ENCODE peak calls at places on chromosomes 16 and 17, in seven cellular contexts. Y is SK-N-SH; H is iris pigment epithelial cell; I is Calu3; L is H54; E is cardiac muscle cell; Q is stimulated activated CD8-positive, alpha-beta memory T cell treated with anti-CD3 and anti-CD28 coated beads, Interleukin-7, amount 100 ng/mL, for 4 hours. R is an unnamed sample.

GRCh38 chr16:30186782-30187555 is 3.6 kb downstream of the CORO1A start:
- DNase-seq in Y (peak; percentile 45), H (peak; percentile 28), I (no peak), L (no peak), E (peak; percentile 76), Q (peak; percentile 78), R (peak; percentile 88)

GRCh38 chr17:79396696-79397095 is 214.2 kb downstream of the RBFOX3 start:
- DNase-seq in Y (no peak), H (no peak), I (no peak), L (no peak), E (no peak), Q (no peak), R (no peak)

GRCh38 chr17:42754782-42755181 is 6.2 kb upstream of the RAMP2 start:
- DNase-seq in Y (no peak), H (peak; percentile 15), I (no peak), L (peak; percentile 61), E (no peak), Q (no peak), R (no peak)

GRCh38 chr16:16014329-16015224 is 65.2 kb downstream of the ABCC1 start:
- DNase-seq in Y (no peak), H (peak; percentile 38), I (no peak), L (no peak), E (no peak), Q (no peak), R (peak; percentile 24)

GRCh38 chr17:59492091-59492451 is 73.3 kb upstream of the DHX40 start:
- DNase-seq in Y (no peak), H (no peak), I (no peak), L (no peak), E (no peak), Q (no peak), R (no peak)

GRCh38 chr17:75652934-75653549 is 13.9 kb downstream of the RECQL5 start:
- DNase-seq in Y (peak; percentile 85), H (peak; percentile 28), I (peak; percentile 63), L (no peak), E (peak; percentile 55), Q (no peak), R (no peak)

GRCh38 chr16:30882429-30883310 is 11.2 kb downstream of the BCL7C start:
- DNase-seq in Y (no peak), H (no peak), I (no peak), L (no peak), E (no peak), Q (no peak), R (no peak)

GRCh38 chr16:66508261-66508913 is 41.5 kb downstream of the TK2 start:
- DNase-seq in Y (no peak), H (peak; percentile 36), I (peak; percentile 87), L (no peak), E (no peak), Q (no peak), R (no peak)

GRCh38 chr16:22300427-22301071 is 3.3 kb downstream of the POLR3E start:
- DNase-seq in Y (peak; percentile 76), H (peak; percentile 63), I (peak; percentile 66), L (peak; percentile 69), E (peak; percentile 65), Q (peak; percentile 17), R (peak; percentile 66)

GRCh38 chr16:62576636-62577035 is 540.4 kb upstream of the CDH8 start:
- DNase-seq in Y (no peak), H (no peak), I (no peak), L (no peak), E (no peak), Q (no peak), R (no peak)

GRCh38 chr17:48779421-48779820 is 37.6 kb downstream of the TTLL6 start:
- DNase-seq in Y (no peak), H (no peak), I (no peak), L (no peak), E (no peak), Q (no peak), R (no peak)

GRCh38 chr16:81612351-81613170 is 166.5 kb upstream of the PLCG2 start:
- DNase-seq in Y (no peak), H (no peak), I (no peak), L (no peak), E (no peak), Q (no peak), R (no peak)

GRCh38 chr17:82424001-82424862 is 5.8 kb upstream of the OGFOD3 start:
- DNase-seq in Y (peak; percentile 73), H (peak; percentile 49), I (peak; percentile 48), L (peak; percentile 51), E (peak; percentile 31), Q (no peak), R (peak; percentile 55)

GRCh38 chr17:81420769-81421462 is 25.7 kb downstream of the BAHCC1 start:
- DNase-seq in Y (no peak), H (no peak), I (no peak), L (no peak), E (no peak), Q (no peak), R (no peak)

GRCh38 chr17:75411328-75412067 is 6.0 kb upstream of the GRB2 start:
- DNase-seq in Y (no peak), H (no peak), I (no peak), L (no peak), E (no peak), Q (no peak), R (no peak)

GRCh38 chr17:7213895-7214299 is 5.7 kb downstream of the DLG4 start:
- DNase-seq in Y (peak; percentile 86), H (peak; percentile 86), I (no peak), L (no peak), E (peak; percentile 91), Q (no peak), R (peak; percentile 79)

GRCh38 chr16:79980650-79981521 is 380.3 kb upstream of the MAF start:
- DNase-seq in Y (no peak), H (no peak), I (peak; percentile 35), L (no peak), E (no peak), Q (no peak), R (no peak)

GRCh38 chr17:64015447-64015846 is 5.0 kb downstream of the ICAM2 start:
- DNase-seq in Y (no peak), H (no peak), I (no peak), L (no peak), E (no peak), Q (no peak), R (no peak)

GRCh38 chr17:46901291-46901690 is 21.7 kb upstream of the GOSR2 start:
- DNase-seq in Y (no peak), H (no peak), I (no peak), L (no peak), E (no peak), Q (no peak), R (no peak)

GRCh38 chr16:48385272-48385953 is at the start of gene SIAH1:
- DNase-seq in Y (peak; percentile 98), H (peak; percentile 76), I (peak; percentile 95), L (peak; percentile 76), E (peak; percentile 94), Q (peak; percentile 83), R (peak; percentile 88)

GRCh38 chr17:17792551-17793377 is 44.0 kb downstream of the SREBF1 start:
- DNase-seq in Y (peak; percentile 84), H (peak; percentile 73), I (no peak), L (no peak), E (no peak), Q (peak; percentile 36), R (no peak)

GRCh38 chr17:73027130-73027741 is 65.3 kb downstream of the SLC39A11 start:
- DNase-seq in Y (no peak), H (peak; percentile 60), I (no peak), L (no peak), E (no peak), Q (no peak), R (no peak)

GRCh38 chr17:74096456-74096855 is 107.0 kb upstream of the RPL38 start:
- DNase-seq in Y (no peak), H (no peak), I (no peak), L (no peak), E (no peak), Q (no peak), R (no peak)

GRCh38 chr16:53745126-53745525 is 41.2 kb downstream of the FTO start:
- DNase-seq in Y (no peak), H (peak; percentile 45), I (no peak), L (no peak), E (no peak), Q (no peak), R (no peak)

GRCh38 chr17:68498479-68499326 is 13.5 kb upstream of the PRKAR1A start:
- DNase-seq in Y (peak; percentile 29), H (no peak), I (no peak), L (no peak), E (no peak), Q (no peak), R (no peak)

GRCh38 chr17:83037084-83037950 is 42.1 kb upstream of the METRNL start:
- DNase-seq in Y (peak; percentile 23), H (no peak), I (no peak), L (no peak), E (no peak), Q (no peak), R (no peak)

GRCh38 chr17:10651927-10652326 is 5.2 kb downstream of the MYH3 start:
- DNase-seq in Y (no peak), H (no peak), I (no peak), L (no peak), E (no peak), Q (no peak), R (no peak)

GRCh38 chr16:19203374-19203966 is 35.4 kb downstream of the SYT17 start:
- DNase-seq in Y (no peak), H (no peak), I (no peak), L (no peak), E (no peak), Q (no peak), R (no peak)

GRCh38 chr17:76138896-76139248 is 2.2 kb downstream of the FOXJ1 start:
- DNase-seq in Y (no peak), H (no peak), I (no peak), L (no peak), E (no peak), Q (no peak), R (no peak)

GRCh38 chr17:79809530-79810137 is 12.8 kb upstream of the CBX8 start:
- DNase-seq in Y (peak; percentile 80), H (no peak), I (peak; percentile 51), L (no peak), E (no peak), Q (no peak), R (peak; percentile 53)